ENCODE peak calls at places on chromosomes 1 and 21, in four cellular contexts. F, W, Q and A are unnamed samples.

GRCh38 chr1:53593758-53594380 is 134.7 kb downstream of the DMRTB1 start:
- DNase-seq in Q (no peak), F (no peak), W (no peak), A (peak; percentile 9)

GRCh38 chr1:112257043-112257835 is 138.8 kb upstream of the CTTNBP2NL start:
- DNase-seq in F (no peak), W (no peak), Q (no peak), A (no peak)

GRCh38 chr1:173052681-173053196 is 2.0 kb upstream of the TNFSF18 start:
- DNase-seq in Q (no peak), F (no peak), W (no peak), A (no peak)

GRCh38 chr1:67831850-67832513 is 1.3 kb downstream of the GNG12 start:
- DNase-seq in W (peak; percentile 54), F (peak; percentile 52), Q (peak; percentile 49), A (peak; percentile 61)

GRCh38 chr1:46535063-46535462 is 16.4 kb downstream of the KNCN start:
- DNase-seq in F (no peak), W (no peak), Q (peak; percentile 62), A (no peak)

GRCh38 chr1:150282558-150282958 is 204 bp downstream of the CIART start:
- DNase-seq in W (no peak), F (peak; percentile 60), Q (no peak), A (no peak)

GRCh38 chr1:228284148-228284495 is 76.3 kb downstream of the OBSCN start:
- DNase-seq in F (no peak), W (no peak), Q (no peak), A (no peak)

GRCh38 chr1:244226440-244226839 is 175.4 kb downstream of the ZBTB18 start:
- DNase-seq in F (no peak), Q (no peak), W (no peak), A (no peak)

GRCh38 chr1:234875328-234875952 is 253.2 kb downstream of the TOMM20 start:
- DNase-seq in W (no peak), Q (no peak), F (peak; percentile 71), A (no peak)

GRCh38 chr21:41861987-41862386 is 17.2 kb downstream of the PRDM15 start:
- DNase-seq in F (no peak), Q (no peak), W (no peak), A (no peak)

GRCh38 chr1:107802654-107803053 is 162.3 kb downstream of the VAV3 start:
- DNase-seq in Q (no peak), F (no peak), W (no peak), A (no peak)

GRCh38 chr1:44792736-44793502 is 4.9 kb upstream of the BEST4 start:
- DNase-seq in Q (no peak), W (peak; percentile 66), F (no peak), A (peak; percentile 52)

GRCh38 chr21:42092805-42093590 is 21.9 kb downstream of the UMODL1 start:
- DNase-seq in W (no peak), Q (no peak), F (no peak), A (no peak)

GRCh38 chr1:109020693-109021092 is 21.2 kb downstream of the WDR47 start:
- DNase-seq in F (no peak), Q (no peak), W (no peak), A (no peak)

GRCh38 chr1:54047384-54048315 is 5.4 kb downstream of the TMEM59 start:
- DNase-seq in W (no peak), Q (no peak), F (no peak), A (no peak)

GRCh38 chr1:81802601-81803422 is 2.1 kb downstream of the ADGRL2 start:
- DNase-seq in F (peak; percentile 54), W (peak; percentile 79), Q (no peak), A (peak; percentile 31)

GRCh38 chr1:63870152-63870551 is 96.3 kb downstream of the ROR1 start:
- DNase-seq in W (no peak), F (no peak), Q (no peak), A (no peak)

GRCh38 chr1:160204526-160205241 is 500 bp upstream of the PEA15 start:
- DNase-seq in Q (no peak), F (no peak), W (no peak), A (no peak)

GRCh38 chr1:161182214-161182613 is 4.9 kb upstream of the B4GALT3 start:
- DNase-seq in Q (no peak), W (no peak), F (no peak), A (no peak)

GRCh38 chr1:175976865-175977642 is 230.0 kb downstream of the COP1 start:
- DNase-seq in F (no peak), W (no peak), Q (no peak), A (no peak)
- H3K4me3 ChIP-seq in F (no peak overlapping the region), W (no peak overlapping the region), Q (no peak overlapping the region), A (no peak overlapping the region)

GRCh38 chr1:200033511-200034261 is 6.2 kb downstream of the NR5A2 start:
- DNase-seq in Q (no peak), F (no peak), W (no peak), A (no peak)
- TF ChIP-seq CTCF in Q (no peak), F (no peak), W (no peak), A (no peak)

GRCh38 chr1:89721351-89721750 is 88.4 kb downstream of the LRRC8C start:
- DNase-seq in F (no peak), W (no peak), Q (no peak), A (no peak)
- H3K4me3 ChIP-seq in F (no peak overlapping the region), W (no peak overlapping the region), Q (no peak overlapping the region), A (no peak overlapping the region)

DNA sequence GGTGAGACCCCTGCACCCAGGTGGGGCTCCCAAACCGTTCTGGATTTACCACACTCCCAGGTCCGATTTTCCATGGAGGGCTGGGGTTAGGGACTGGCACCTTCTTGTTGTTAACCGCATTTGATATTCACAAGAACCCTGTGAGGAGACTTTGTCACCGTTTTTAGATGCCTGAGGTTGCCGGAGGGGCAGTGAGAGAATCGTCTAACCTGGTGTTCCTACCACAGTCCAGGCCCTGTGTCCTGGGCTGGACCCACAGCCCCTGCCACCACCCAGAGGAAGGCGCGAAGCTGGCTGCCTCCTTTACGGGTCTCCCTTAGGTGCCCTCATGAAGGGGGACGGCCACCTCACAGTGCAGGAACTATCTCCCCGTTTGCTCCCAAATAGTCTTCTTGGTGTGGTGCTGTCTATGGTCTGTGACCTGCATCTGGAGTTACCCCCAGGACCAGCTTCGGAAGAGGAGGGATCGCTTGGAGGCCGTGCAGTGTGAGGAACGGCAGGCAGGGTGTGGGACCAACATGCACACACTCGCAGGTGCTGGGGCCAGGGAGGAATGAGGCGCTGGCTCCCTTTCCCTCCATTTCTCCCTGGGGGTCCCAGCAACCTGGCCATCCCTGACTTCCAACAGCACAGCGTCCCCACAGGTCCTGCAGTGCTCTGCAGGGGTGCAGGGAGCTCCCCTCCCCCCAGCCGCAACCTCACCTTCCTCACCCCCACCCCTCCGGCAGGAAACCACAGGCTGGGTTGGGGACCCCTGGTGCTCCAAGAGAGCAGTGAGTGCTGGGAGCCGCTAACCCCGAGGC is 7.0 kb downstream of the SIM2 start:
- DNase-seq in F (no peak), W (no peak), Q (no peak), A (no peak)
- TF ChIP-seq CTCF in F (no peak), W (no peak), Q (no peak), A (no peak)

GRCh38 chr1:24514946-24515345 is 12.3 kb downstream of the RCAN3 start:
- DNase-seq in W (no peak), F (no peak), Q (no peak), A (no peak)
- H3K4me3 ChIP-seq in W (no peak overlapping the region), F (no peak overlapping the region), Q (no peak overlapping the region), A (no peak overlapping the region)